ENCODE peak calls at places on chromosomes 6 and 20, in eight cellular contexts. J is tibial artery, N is aorta, W is BJ, B is tibial nerve, I is psoas muscle, X is mesendoderm, R is right cardiac atrium. C is an unnamed sample. For H3K27me3, the result is how much of the 10 kb centered on the place peaks cover.

GRCh38 chr20:35117148-35117547 is 24.5 kb upstream of the TRPC4AP start:
- DNase-seq in J (no peak), N (no peak), W (no peak), B (no peak), I (no peak), X (no peak), R (no peak), C (no peak)

GRCh38 chr6:166470863-166471410 is 88.2 kb upstream of the MPC1 start:
- DNase-seq in J (no peak), N (no peak), W (no peak), B (no peak), I (no peak), X (no peak), R (no peak), C (no peak)

GRCh38 chr20:50026746-50027575 is 44.2 kb downstream of the SNAI1 start:
- DNase-seq in J (no peak), N (no peak), W (no peak), B (no peak), I (no peak), X (no peak), R (no peak), C (no peak)

GRCh38 chr20:12383770-12384304 is 466.1 kb downstream of the BTBD3 start:
- DNase-seq in J (no peak), N (no peak), W (no peak), B (no peak), I (no peak), X (no peak), R (no peak), C (no peak)

GRCh38 chr6:99882151-99882702 is 111.8 kb downstream of the MCHR2 start:
- DNase-seq in J (no peak), N (no peak), W (no peak), B (no peak), I (no peak), X (peak), R (no peak), C (no peak)

GRCh38 chr20:59775221-59776055 is 158.0 kb downstream of the SYCP2 start:
- DNase-seq in J (peak), N (peak), W (no peak), B (no peak), I (no peak), X (no peak), R (no peak), C (peak)

GRCh38 chr6:31947070-31947675 is 1.3 kb downstream of the CFB start:
- DNase-seq in J (no peak), N (peak), W (no peak), B (no peak), I (no peak), X (no peak), R (no peak), C (no peak)

GRCh38 chr6:142300302-142300701 is 1.5 kb upstream of the ADGRG6 start:
- DNase-seq in J (no peak), N (no peak), W (no peak), B (no peak), I (no peak), X (no peak), R (no peak), C (no peak)

GRCh38 chr6:7138921-7139358 is 31.2 kb downstream of the RREB1 start:
- DNase-seq in J (no peak), N (no peak), W (no peak), B (no peak), I (no peak), X (peak), R (no peak), C (no peak)

GRCh38 chr6:169618526-169619490 is 83.0 kb downstream of the WDR27 start:
- DNase-seq in J (no peak), N (peak), W (peak), B (no peak), I (no peak), X (peak), R (no peak), C (no peak)

GRCh38 chr6:44269921-44270525 is at the start of gene TMEM151B:
- DNase-seq in J (no peak), N (peak), W (no peak), B (no peak), I (no peak), X (no peak), R (no peak), C (no peak)

GRCh38 chr6:3071568-3071967 is 3.3 kb downstream of the RIPK1 start:
- DNase-seq in J (no peak), N (no peak), W (no peak), B (no peak), I (no peak), X (no peak), R (no peak), C (no peak)

GRCh38 chr20:59131541-59132285 is 31.9 kb upstream of the ZNF831 start:
- DNase-seq in J (no peak), N (no peak), W (no peak), B (no peak), I (no peak), X (no peak), R (no peak), C (no peak)

GRCh38 chr6:128474481-128474880 is 45.9 kb downstream of the PTPRK start:
- DNase-seq in J (no peak), N (no peak), W (peak), B (no peak), I (no peak), X (peak), R (no peak), C (no peak)

GRCh38 chr6:158648682-158649131 is 1.1 kb upstream of the SYTL3 start:
- DNase-seq in J (peak), N (no peak), W (peak), B (no peak), I (no peak), X (no peak), R (no peak), C (no peak)

GRCh38 chr20:34999021-34999451 is 43.4 kb downstream of the MYH7B start:
- DNase-seq in J (no peak), N (no peak), W (no peak), B (no peak), I (no peak), X (no peak), R (no peak), C (no peak)

GRCh38 chr20:8021541-8022269 is 2.1 kb upstream of the TMX4 start:
- DNase-seq in J (no peak), N (no peak), W (no peak), B (no peak), I (no peak), X (no peak), R (peak), C (no peak)

GRCh38 chr6:1202201-1202600 is 109.7 kb upstream of the FOXQ1 start:
- DNase-seq in J (no peak), N (no peak), W (no peak), B (no peak), I (no peak), X (peak), R (no peak), C (no peak)

DNA sequence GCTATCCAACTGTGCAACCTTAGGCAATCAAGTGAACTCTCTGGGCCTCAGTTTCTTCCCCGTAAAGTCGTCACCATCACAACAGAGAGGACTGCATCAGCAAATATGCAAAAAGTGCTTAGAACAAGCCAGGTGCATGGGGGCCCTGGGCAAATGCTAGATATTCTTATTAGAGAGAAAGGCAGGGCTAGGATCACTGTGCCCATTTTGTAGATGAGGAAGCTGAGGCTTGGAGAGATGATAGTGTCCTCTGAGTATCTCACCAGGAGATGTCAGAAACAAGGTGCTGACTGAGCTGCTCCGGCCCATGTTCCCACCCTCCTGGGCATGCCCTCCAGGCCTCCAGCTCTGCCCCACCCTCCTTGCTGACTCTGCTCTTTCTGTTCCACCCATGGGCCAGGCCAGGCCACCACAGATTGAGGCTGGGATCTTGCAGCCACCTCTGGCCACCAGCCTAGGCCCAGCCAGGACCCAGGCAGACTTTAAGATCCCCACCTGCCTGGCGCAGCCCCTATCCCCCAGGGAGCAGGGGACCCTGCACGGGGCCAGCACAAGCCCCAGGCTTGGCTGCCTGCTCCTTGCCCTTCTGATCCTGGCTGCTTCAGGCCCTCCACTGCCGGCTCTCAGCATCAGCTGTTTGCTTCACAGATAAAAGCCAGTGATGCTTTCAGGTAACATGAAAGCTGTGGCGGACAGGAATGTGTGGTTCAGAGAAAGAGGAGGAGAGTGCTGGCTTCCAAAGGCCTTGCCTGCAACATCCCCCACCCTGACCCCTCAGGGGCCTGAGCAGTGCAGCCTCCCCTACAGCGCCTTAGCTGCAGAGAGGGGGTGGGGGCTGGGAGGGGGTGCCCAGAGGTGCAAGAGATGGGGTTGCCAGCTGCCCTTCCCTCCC is 47.6 kb downstream of the GRM4 start:
- DNase-seq in J (no peak), N (no peak), W (no peak), B (no peak), I (no peak), X (peak), R (no peak), C (no peak)
- H3K27me3 ChIP-seq in J (half or more), N (under half), W (under half), B (under half), I (under half), X (under half), R (under half), C (under half)

GRCh38 chr6:149474108-149474935 is 10.5 kb downstream of the ZC3H12D start:
- DNase-seq in J (no peak), N (no peak), W (no peak), B (no peak), I (no peak), X (no peak), R (no peak), C (no peak)
- H3K27me3 ChIP-seq in J (under half), N (under half), W (under half), B (under half), I (under half), X (under half), R (under half), C (under half)

GRCh38 chr20:48709292-48709691 is 118.5 kb downstream of the PREX1 start:
- DNase-seq in J (peak), N (peak), W (no peak), B (no peak), I (no peak), X (no peak), R (no peak), C (no peak)
- H3K27me3 ChIP-seq in J (under half), N (under half), W (under half), B (under half), I (under half), X (under half), R (under half), C (under half)

GRCh38 chr20:38650010-38650409 is 48.4 kb downstream of the ARHGAP40 start:
- DNase-seq in J (no peak), N (no peak), W (no peak), B (no peak), I (no peak), X (no peak), R (no peak), C (no peak)
- H3K27me3 ChIP-seq in J (half or more), N (under half), W (under half), B (half or more), I (under half), X (under half), R (under half), C (under half)

GRCh38 chr6:36556281-36556680 is 9.0 kb upstream of the STK38 start:
- DNase-seq in J (no peak), N (no peak), W (no peak), B (no peak), I (no peak), X (no peak), R (no peak), C (no peak)
- H3K27me3 ChIP-seq in J (under half), N (under half), W (under half), B (under half), I (under half), X (under half), R (under half), C (under half)

GRCh38 chr6:150139533-150139932 is 3.3 kb upstream of the PPP1R14C start:
- DNase-seq in J (no peak), N (no peak), W (no peak), B (no peak), I (no peak), X (no peak), R (no peak), C (no peak)

GRCh38 chr6:150138638-150139037 is 4.2 kb upstream of the PPP1R14C start:
- DNase-seq in J (no peak), N (no peak), W (no peak), B (no peak), I (no peak), X (no peak), R (no peak), C (no peak)

GRCh38 chr6:150142657-150143501 is at the start of gene PPP1R14C:
- DNase-seq in J (no peak), N (peak), W (no peak), B (no peak), I (peak), X (peak), R (peak), C (no peak)

GRCh38 chr6:150142304-150142656 is 564 bp upstream of the PPP1R14C start:
- DNase-seq in J (no peak), N (no peak), W (no peak), B (no peak), I (no peak), X (peak), R (no peak), C (no peak)

GRCh38 chr6:150140236-150140969 is 2.4 kb upstream of the PPP1R14C start:
- DNase-seq in J (no peak), N (no peak), W (no peak), B (no peak), I (no peak), X (no peak), R (no peak), C (no peak)
- H3K27me3 ChIP-seq in J (half or more), N (under half), W (under half), B (half or more), I (under half), X (under half), R (under half), C (under half)

DNA sequence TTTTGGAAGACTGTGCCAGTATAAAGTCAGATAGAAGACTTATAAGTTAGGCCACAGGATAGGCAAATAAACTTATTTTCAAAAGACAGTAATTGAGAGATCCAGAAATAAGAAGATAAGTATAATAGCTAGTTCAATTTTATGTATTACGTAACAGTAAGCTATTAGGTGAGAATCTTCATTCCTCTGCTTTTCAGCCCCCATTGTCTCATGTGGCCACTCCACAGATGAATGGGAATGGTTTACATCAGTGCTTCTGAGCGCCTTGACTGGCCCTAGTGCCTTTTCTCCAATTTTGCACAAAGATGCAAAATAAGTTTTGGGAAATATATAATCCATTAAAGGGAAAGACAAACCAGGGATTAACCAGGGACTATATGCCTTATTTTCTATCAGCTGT is 550.5 kb downstream of the MMUT start:
- DNase-seq in J (no peak), N (no peak), W (no peak), B (no peak), I (no peak), X (no peak), R (no peak), C (no peak)
- H3K27me3 ChIP-seq in J (under half), N (under half), W (under half), B (under half), I (under half), X (under half), R (under half), C (under half)

GRCh38 chr20:45246109-45246508 is 8.3 kb downstream of the SLPI start:
- DNase-seq in J (no peak), N (no peak), W (no peak), B (no peak), I (no peak), X (no peak), R (no peak), C (no peak)

GRCh38 chr20:45247860-45248259 is 6.5 kb downstream of the SLPI start:
- DNase-seq in J (no peak), N (no peak), W (no peak), B (no peak), I (no peak), X (no peak), R (no peak), C (no peak)

GRCh38 chr20:45251884-45252571 is 2.3 kb downstream of the SLPI start:
- DNase-seq in J (no peak), N (no peak), W (no peak), B (no peak), I (no peak), X (peak), R (no peak), C (no peak)

GRCh38 chr20:45253260-45253659 is 1.1 kb downstream of the SLPI start:
- DNase-seq in J (no peak), N (no peak), W (no peak), B (no peak), I (peak), X (no peak), R (no peak), C (no peak)

GRCh38 chr20:45248609-45249008 is 5.8 kb downstream of the SLPI start:
- DNase-seq in J (no peak), N (no peak), W (no peak), B (no peak), I (no peak), X (no peak), R (no peak), C (no peak)
- H3K27me3 ChIP-seq in J (under half), N (under half), W (under half), B (under half), I (under half), X (under half), R (under half), C (under half)

GRCh38 chr6:116507324-116507723 is 4.1 kb upstream of the CALHM5 start:
- DNase-seq in J (no peak), N (no peak), W (no peak), B (no peak), I (no peak), X (no peak), R (no peak), C (no peak)
- H3K27me3 ChIP-seq in J (under half), N (under half), W (under half), B (under half), I (under half), X (under half), R (under half), C (under half)

C was measured in vagina.